ENCODE peak calls at places on chromosome 11, in six cellular contexts. C, I, F, L, Z and P are unnamed samples.

GRCh38 chr11:117796456-117797428 is at the start of gene DSCAML1:
- DNase-seq in C (peak), I (no peak), F (no peak), L (peak), Z (no peak), P (peak)

GRCh38 chr11:125468025-125468424 is 28.0 kb downstream of the FEZ1 start:
- DNase-seq in C (no peak), I (no peak), F (no peak), L (no peak), Z (no peak), P (no peak)

GRCh38 chr11:134468796-134469195 is 56.8 kb upstream of the B3GAT1 start:
- DNase-seq in C (no peak), I (no peak), F (no peak), L (no peak), Z (no peak), P (no peak)

GRCh38 chr11:33682446-33682845 is 18.2 kb downstream of the C11orf91 start:
- DNase-seq in C (peak), I (no peak), F (no peak), L (no peak), Z (peak), P (no peak)

GRCh38 chr11:125082611-125083311 is 19.7 kb downstream of the SLC37A2 start:
- DNase-seq in C (peak), I (peak), F (no peak), L (no peak), Z (peak), P (no peak)

GRCh38 chr11:28346721-28347120 is 238.5 kb downstream of the METTL15 start:
- DNase-seq in C (no peak), I (no peak), F (no peak), L (no peak), Z (peak), P (no peak)

GRCh38 chr11:102829671-102830070 is 13.7 kb downstream of the MMP3 start:
- DNase-seq in C (no peak), I (no peak), F (no peak), L (no peak), Z (no peak), P (no peak)

GRCh38 chr11:57978686-57979531 is 44.8 kb upstream of the OR9Q1 start:
- DNase-seq in C (peak), I (no peak), F (no peak), L (no peak), Z (no peak), P (no peak)

GRCh38 chr11:75490221-75491181 is 35.2 kb downstream of the GDPD5 start:
- DNase-seq in C (peak), I (peak), F (no peak), L (no peak), Z (peak), P (no peak)